ENCODE peak calls at places on chromosomes 12 and 14, in seven cellular contexts. B is A549, O is transverse colon, Q is AG09309, U is GM23338, D is endodermal cell, W is choroid plexus epithelial cell. F is an unnamed sample.
A peak's percentile ranks its signal among the peaks of the same experiment; 100 is the strongest.

GRCh38 chr14:61025239-61026223 is 44.5 kb downstream of the SLC38A6 start:
- DNase-seq in B (peak; percentile 76), O (peak; percentile 54), Q (peak; percentile 56), U (peak; percentile 85), D (peak; percentile 72), W (peak; percentile 89), F (peak; percentile 88)

GRCh38 chr14:100608586-100609330 is 21.5 kb upstream of the BEGAIN start:
- DNase-seq in B (no peak), O (peak; percentile 4), Q (no peak), U (no peak), D (peak; percentile 31), W (no peak), F (no peak)

GRCh38 chr12:120361506-120362208 is 7.3 kb downstream of the MSI1 start:
- DNase-seq in B (no peak), O (peak; percentile 28), Q (no peak), U (peak; percentile 97), D (peak; percentile 99), W (peak; percentile 81), F (peak; percentile 83)

GRCh38 chr12:109743076-109743910 is 29.7 kb downstream of the FAM222A start:
- DNase-seq in B (no peak), O (no peak), Q (no peak), U (no peak), D (peak; percentile 51), W (no peak), F (no peak)

GRCh38 chr12:77974643-77975042 is 143.9 kb downstream of the NAV3 start:
- DNase-seq in B (no peak), O (no peak), Q (no peak), U (no peak), D (no peak), W (no peak), F (no peak)

GRCh38 chr14:22737052-22737451 is 29.4 kb upstream of the OXA1L start:
- DNase-seq in B (no peak), O (no peak), Q (no peak), U (no peak), D (no peak), W (no peak), F (no peak)

GRCh38 chr12:53777412-53777811 is 25.6 kb upstream of the CISTR start:
- DNase-seq in B (no peak), O (no peak), Q (no peak), U (no peak), D (no peak), W (no peak), F (no peak)

GRCh38 chr14:55130194-55130550 is 1.1 kb downstream of the LGALS3 start:
- DNase-seq in B (peak; percentile 51), O (no peak), Q (no peak), U (peak; percentile 75), D (peak; percentile 67), W (no peak), F (peak; percentile 64)

GRCh38 chr12:79775355-79776073 is 84.8 kb upstream of the PAWR start:
- DNase-seq in B (no peak), O (no peak), Q (no peak), U (no peak), D (no peak), W (no peak), F (no peak)

DNA sequence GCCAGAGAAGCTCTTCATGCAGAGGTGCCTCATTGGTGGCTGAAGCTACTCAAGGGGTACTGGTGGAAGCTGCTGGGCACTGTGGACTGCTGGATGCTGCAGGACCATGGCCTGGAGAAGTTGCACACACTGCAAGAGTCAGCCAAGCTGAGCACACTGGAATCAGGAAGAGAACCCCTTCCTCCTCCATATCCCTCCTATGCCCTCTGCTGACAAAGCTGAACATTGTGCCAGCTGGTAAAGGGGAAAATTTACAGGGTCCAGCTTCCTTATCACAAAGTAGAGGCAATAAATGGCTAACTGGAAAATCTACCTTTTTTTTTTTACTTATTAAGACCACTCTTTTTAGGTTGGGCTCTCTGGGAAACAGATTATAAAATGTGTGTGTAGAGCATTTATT is 6.5 kb downstream of the CCDC175 start:
- DNase-seq in B (peak; percentile 7), O (no peak), Q (no peak), U (no peak), D (no peak), W (peak; percentile 40), F (peak; percentile 16)
- TF ChIP-seq CTCF in B (peak; percentile 11), O (peak; percentile 21), Q (peak; percentile 6), U (peak; percentile 17), D (peak; percentile 65), W (peak; percentile 56), F (no peak)

DNA sequence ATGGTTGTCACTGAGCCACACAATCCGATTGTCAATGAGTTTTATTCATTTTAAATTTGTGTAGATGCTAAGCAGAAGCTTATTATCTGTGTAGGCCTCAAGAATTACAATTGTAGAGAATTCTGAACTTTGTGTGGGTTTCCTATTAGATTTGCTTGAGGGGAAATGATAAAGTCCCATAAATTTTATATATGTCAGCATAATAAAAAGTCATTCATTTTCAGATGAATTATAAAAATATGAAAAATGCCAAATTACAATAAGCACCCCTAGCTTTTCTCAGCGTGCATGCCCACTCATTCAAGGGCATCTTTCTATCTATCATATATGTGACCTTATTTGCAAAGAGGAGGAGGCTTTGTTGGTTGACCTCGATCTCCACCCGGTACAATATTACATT is 1041.1 kb upstream of the FOXG1 start:
- DNase-seq in B (no peak), O (no peak), Q (no peak), U (no peak), D (no peak), W (no peak), F (no peak)
- H3K4me3 ChIP-seq in B (no peak overlapping the region), O (no peak overlapping the region), Q (no peak overlapping the region), U (no peak overlapping the region), D (no peak overlapping the region), W (no peak overlapping the region), F (no peak overlapping the region)

GRCh38 chr14:89237923-89238529 is 179.0 kb downstream of the FOXN3 start:
- DNase-seq in B (peak; percentile 19), O (no peak), Q (no peak), U (peak; percentile 85), D (peak; percentile 54), W (peak; percentile 57), F (peak; percentile 38)
- TF ChIP-seq CTCF in B (peak; percentile 36), O (no peak), Q (peak; percentile 55), U (peak; percentile 55), D (peak; percentile 69), W (peak; percentile 56), F (peak; percentile 46)

GRCh38 chr12:124501827-124502226 is 65.6 kb downstream of the NCOR2 start:
- DNase-seq in B (no peak), O (no peak), Q (no peak), U (no peak), D (no peak), W (peak; percentile 72), F (no peak)

GRCh38 chr12:124499873-124500231 is 67.6 kb downstream of the NCOR2 start:
- DNase-seq in B (no peak), O (no peak), Q (no peak), U (no peak), D (peak; percentile 73), W (no peak), F (no peak)

GRCh38 chr12:124501080-124501642 is 66.3 kb downstream of the NCOR2 start:
- DNase-seq in B (no peak), O (no peak), Q (no peak), U (no peak), D (peak; percentile 79), W (no peak), F (no peak)

GRCh38 chr12:124498870-124499753 is 68.3 kb downstream of the NCOR2 start:
- DNase-seq in B (no peak), O (no peak), Q (no peak), U (no peak), D (no peak), W (peak; percentile 91), F (peak; percentile 71)

GRCh38 chr12:124500232-124501079 is 67.0 kb downstream of the NCOR2 start:
- DNase-seq in B (no peak), O (no peak), Q (no peak), U (peak; percentile 95), D (peak; percentile 94), W (peak; percentile 84), F (peak; percentile 56)
- H3K4me3 ChIP-seq in B (no peak overlapping the region), O (no peak overlapping the region), Q (no peak overlapping the region), U (no peak overlapping the region), D (no peak overlapping the region), W (no peak overlapping the region), F (no peak overlapping the region)

GRCh38 chr12:21941522-21942376 is 523 bp upstream of the ABCC9 start:
- DNase-seq in B (no peak), O (peak; percentile 45), Q (no peak), U (peak; percentile 81), D (peak; percentile 89), W (peak; percentile 40), F (peak; percentile 48)
- TF ChIP-seq CTCF in B (no peak), O (peak; percentile 44), Q (peak; percentile 73), U (peak; percentile 57), D (peak; percentile 93), W (peak; percentile 62), F (peak; percentile 62)

GRCh38 chr12:113424915-113425823 is 3.0 kb downstream of the SDSL start:
- DNase-seq in B (peak; percentile 76), O (peak; percentile 62), Q (no peak), U (peak; percentile 71), D (peak; percentile 96), W (peak; percentile 76), F (peak; percentile 78)
- H3K4me3 ChIP-seq in B (no peak overlapping the region), O (no peak overlapping the region), Q (no peak overlapping the region), U (peak overlapping the region; percentile 40), D (no peak overlapping the region), W (no peak overlapping the region), F (no peak overlapping the region)

GRCh38 chr14:76313861-76314260 is 62.1 kb upstream of the ESRRB start:
- DNase-seq in B (no peak), O (no peak), Q (no peak), U (peak; percentile 17), D (no peak), W (no peak), F (no peak)
- TF ChIP-seq CTCF in B (no peak), O (no peak), Q (no peak), U (no peak), D (no peak), W (no peak), F (no peak)

GRCh38 chr12:2834581-2835491 is at the start of gene NRIP2:
- DNase-seq in B (no peak), O (no peak), Q (no peak), U (peak; percentile 63), D (peak; percentile 79), W (peak; percentile 74), F (peak; percentile 82)
- H3K4me3 ChIP-seq in B (no peak within 1 kb of the TSS), O (no peak within 1 kb of the TSS), Q (no peak within 1 kb of the TSS), U (peak within 1 kb of the TSS; percentile 36), D (no peak within 1 kb of the TSS), W (peak within 1 kb of the TSS; percentile 36), F (no peak within 1 kb of the TSS)

DNA sequence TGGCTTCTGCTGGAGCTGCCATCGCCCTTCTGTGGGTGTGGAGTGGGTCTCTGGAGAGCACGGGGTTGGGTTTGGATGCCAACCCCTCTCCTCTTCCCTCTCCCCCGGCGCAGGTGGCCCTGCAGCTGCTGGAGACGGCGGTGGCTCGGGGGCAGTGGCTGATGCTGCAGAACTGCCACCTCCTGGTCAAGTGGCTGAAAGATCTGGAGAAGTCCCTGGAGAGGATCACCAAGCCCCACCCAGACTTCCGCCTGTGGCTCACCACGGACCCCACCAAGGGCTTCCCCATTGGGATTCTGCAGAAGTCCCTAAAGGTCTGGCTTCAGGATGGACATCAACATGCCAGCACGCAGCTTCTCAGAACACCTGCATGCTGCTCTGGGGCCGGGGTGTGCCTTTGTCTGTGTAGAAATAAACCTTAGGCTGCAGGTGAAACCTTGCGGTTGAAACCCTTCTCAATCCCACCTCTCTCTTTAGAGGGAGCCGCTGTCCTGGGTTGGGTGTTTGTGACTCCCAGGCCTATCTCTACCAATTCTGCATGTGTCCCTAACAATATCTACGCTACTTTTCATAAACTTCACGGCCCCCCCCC is 44.3 kb downstream of the CCDC92 start:
- DNase-seq in B (no peak), O (no peak), Q (no peak), U (no peak), D (peak; percentile 73), W (no peak), F (no peak)
- TF ChIP-seq CTCF in B (no peak), O (no peak), Q (no peak), U (no peak), D (peak; percentile 57), W (no peak), F (no peak)